ENCODE peak calls at places on chromosomes 5 and 9, in ten cellular contexts. U, P, B, C, F, W, Z, E, A and G are unnamed samples. For H3K4me1, the result is how much of the 10 kb centered on the place peaks cover.

GRCh38 chr9:119375892-119376291 is 6.7 kb upstream of the BRINP1 start:
- DNase-seq in U (no peak), P (no peak), B (no peak), C (peak), F (no peak), W (no peak), Z (no peak), E (no peak), A (no peak), G (no peak)

GRCh38 chr9:87554177-87554940 is 56.7 kb downstream of the DAPK1 start:
- DNase-seq in U (no peak), P (no peak), B (no peak), C (no peak), F (no peak), W (no peak), Z (no peak), E (no peak), A (no peak), G (no peak)

GRCh38 chr5:59356813-59357381 is 536.6 kb downstream of the PDE4D start:
- DNase-seq in U (peak), P (peak), B (peak), C (peak), F (peak), W (peak), Z (no peak), E (peak), A (no peak), G (peak)

GRCh38 chr5:163893301-163893700 is 387.9 kb downstream of the MAT2B start:
- DNase-seq in U (no peak), P (no peak), B (no peak), C (no peak), F (peak), W (no peak), Z (no peak), E (no peak), A (peak), G (no peak)

GRCh38 chr5:82817897-82818676 is 259.1 kb downstream of the TMEM167A start:
- DNase-seq in U (no peak), P (no peak), B (no peak), C (no peak), F (no peak), W (no peak), Z (no peak), E (no peak), A (no peak), G (no peak)

GRCh38 chr5:83764101-83764500 is 43.4 kb upstream of the HAPLN1 start:
- DNase-seq in U (no peak), P (no peak), B (no peak), C (no peak), F (peak), W (no peak), Z (no peak), E (no peak), A (no peak), G (no peak)

GRCh38 chr5:13625616-13626198 is 318.8 kb downstream of the DNAH5 start:
- DNase-seq in U (no peak), P (no peak), B (no peak), C (no peak), F (no peak), W (no peak), Z (no peak), E (no peak), A (peak), G (no peak)

GRCh38 chr9:93678199-93679019 is 102.0 kb downstream of the PHF2 start:
- DNase-seq in U (peak), P (no peak), B (peak), C (no peak), F (no peak), W (peak), Z (no peak), E (peak), A (no peak), G (no peak)

GRCh38 chr9:129763235-129763917 is 10.5 kb upstream of the PTGES start:
- DNase-seq in U (no peak), P (peak), B (no peak), C (no peak), F (peak), W (peak), Z (no peak), E (no peak), A (peak), G (no peak)

GRCh38 chr5:167982-168660 is 23.2 kb upstream of the LRRC14B start:
- DNase-seq in U (no peak), P (peak), B (peak), C (peak), F (peak), W (peak), Z (peak), E (no peak), A (peak), G (no peak)

GRCh38 chr5:98774192-98775046 is 956 bp downstream of the RGMB start:
- DNase-seq in U (peak), P (peak), B (peak), C (peak), F (peak), W (peak), Z (peak), E (peak), A (peak), G (peak)

GRCh38 chr5:98775962-98776687 is 2.7 kb downstream of the RGMB start:
- DNase-seq in U (no peak), P (no peak), B (no peak), C (no peak), F (peak), W (no peak), Z (no peak), E (no peak), A (peak), G (no peak)

GRCh38 chr5:98777295-98777694 is 3.8 kb downstream of the RGMB start:
- DNase-seq in U (no peak), P (no peak), B (no peak), C (no peak), F (no peak), W (no peak), Z (no peak), E (no peak), A (no peak), G (no peak)

GRCh38 chr5:98773464-98774191 is at the start of gene RGMB:
- DNase-seq in U (peak), P (peak), B (peak), C (peak), F (peak), W (peak), Z (peak), E (peak), A (peak), G (peak)

DNA sequence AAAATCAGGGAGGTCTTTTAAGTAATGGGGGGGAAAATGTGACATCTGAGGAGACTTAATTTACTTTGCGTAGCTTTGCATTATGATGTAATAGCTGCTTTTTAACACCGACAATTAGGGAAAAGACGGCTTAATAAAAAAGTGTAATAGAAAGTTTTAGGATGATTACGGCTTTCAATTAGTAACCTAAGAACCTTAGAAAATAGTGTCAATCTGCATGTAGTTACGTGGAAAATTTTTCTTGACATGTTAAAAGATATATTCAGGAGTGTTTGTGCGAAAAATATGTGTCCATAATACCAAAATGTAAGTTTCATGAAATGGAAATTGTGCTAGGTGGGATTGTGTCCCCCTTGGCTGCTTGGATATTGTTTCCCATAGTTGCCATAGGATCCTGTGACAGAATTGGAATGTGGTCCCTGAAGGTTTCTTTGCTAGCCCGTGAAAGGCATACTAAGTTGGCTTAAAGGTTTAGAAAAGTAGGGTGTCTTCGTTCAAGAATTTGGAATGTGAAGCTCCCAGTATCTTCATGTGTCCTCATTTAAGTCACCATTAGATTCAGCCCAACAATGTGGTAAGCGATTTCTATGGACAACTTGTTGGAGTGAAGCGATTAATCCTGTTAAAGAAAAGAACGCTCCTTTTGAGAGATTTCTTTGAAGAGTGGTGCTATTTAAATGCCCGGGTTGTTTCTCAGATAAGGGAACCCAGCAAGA is 1.9 kb downstream of the RGMB start:
- DNase-seq in U (no peak), P (no peak), B (no peak), C (no peak), F (no peak), W (no peak), Z (no peak), E (no peak), A (no peak), G (no peak)
- H3K27ac ChIP-seq in U (peak), P (no peak), B (no peak), C (peak), F (no peak), W (peak), Z (peak), E (no peak), A (peak), G (no peak)

GRCh38 chr5:61408476-61409168 is 76.6 kb downstream of the ZSWIM6 start:
- DNase-seq in U (peak), P (peak), B (peak), C (peak), F (peak), W (peak), Z (peak), E (peak), A (peak), G (peak)
- H3K4me3 ChIP-seq in U (peak), P (peak), B (peak), C (peak), F (peak), W (peak), Z (peak), E (no peak), A (no peak), G (peak)

DNA sequence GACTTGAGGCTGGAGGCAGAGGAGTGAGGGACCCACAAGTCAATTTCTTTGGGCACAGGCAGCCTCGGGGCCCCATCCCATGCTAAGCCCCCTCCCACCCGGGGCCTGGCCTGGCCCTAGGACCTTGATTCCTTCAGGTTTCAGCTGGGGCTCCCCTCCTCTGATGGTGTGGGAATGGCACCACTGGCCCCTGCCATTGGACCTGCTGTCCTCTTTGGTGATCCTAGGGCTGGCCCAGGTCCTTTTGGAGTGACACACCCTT is 10.5 kb downstream of the ERGIC1 start:
- DNase-seq in U (no peak), P (no peak), B (no peak), C (no peak), F (no peak), W (no peak), Z (no peak), E (no peak), A (no peak), G (no peak)
- H3K4me1 ChIP-seq in U (half or more), P (under half), B (under half), C (under half), F (under half), W (under half), Z (under half), E (under half), A (under half), G (under half)

GRCh38 chr5:153050496-153051179 is 439.8 kb upstream of the GRIA1 start:
- DNase-seq in U (no peak), P (no peak), B (no peak), C (no peak), F (no peak), W (no peak), Z (no peak), E (no peak), A (no peak), G (no peak)
- H3K27ac ChIP-seq in U (no peak), P (no peak), B (no peak), C (no peak), F (no peak), W (no peak), Z (no peak), E (no peak), A (no peak), G (no peak)

DNA sequence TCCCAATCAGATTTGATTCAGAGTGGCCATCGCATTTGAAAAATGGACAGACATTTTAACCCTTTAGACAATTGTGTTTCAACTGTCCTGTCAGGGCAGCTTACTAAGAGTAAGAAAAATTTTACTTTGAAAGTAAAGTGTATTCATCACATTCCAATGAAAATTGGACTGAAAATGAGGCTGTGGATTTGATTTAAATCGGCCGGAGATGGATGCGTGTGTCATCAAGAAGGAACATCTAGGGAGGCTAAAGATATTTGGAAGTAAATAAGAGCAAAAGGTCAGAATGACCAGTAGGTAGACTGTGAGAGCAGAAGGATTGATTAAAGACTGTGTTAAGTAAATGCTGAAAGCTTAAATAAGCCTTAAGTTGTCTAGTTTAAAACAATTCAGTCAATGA is 1.5 kb downstream of the ZCCHC7 start:
- DNase-seq in U (no peak), P (no peak), B (no peak), C (no peak), F (no peak), W (no peak), Z (no peak), E (no peak), A (no peak), G (no peak)
- H3K4me3 ChIP-seq in U (no peak), P (peak), B (peak), C (no peak), F (peak), W (no peak), Z (peak), E (no peak), A (no peak), G (peak)

GRCh38 chr5:151106073-151106472 is 25.2 kb upstream of the TNIP1 start:
- DNase-seq in U (no peak), P (no peak), B (no peak), C (no peak), F (no peak), W (no peak), Z (no peak), E (no peak), A (no peak), G (no peak)

GRCh38 chr5:151105561-151105960 is 24.7 kb upstream of the TNIP1 start:
- DNase-seq in U (no peak), P (no peak), B (no peak), C (no peak), F (no peak), W (no peak), Z (no peak), E (no peak), A (no peak), G (no peak)

GRCh38 chr5:151107084-151107483 is 26.2 kb upstream of the TNIP1 start:
- DNase-seq in U (peak), P (no peak), B (no peak), C (no peak), F (no peak), W (no peak), Z (no peak), E (no peak), A (no peak), G (no peak)

GRCh38 chr5:151107738-151108520 is 27.1 kb upstream of the TNIP1 start:
- DNase-seq in U (peak), P (peak), B (no peak), C (no peak), F (peak), W (peak), Z (peak), E (peak), A (peak), G (no peak)

GRCh38 chr5:151106509-151106908 is 25.7 kb upstream of the TNIP1 start:
- DNase-seq in U (no peak), P (no peak), B (no peak), C (no peak), F (no peak), W (no peak), Z (no peak), E (no peak), A (no peak), G (no peak)
- H3K4me1 ChIP-seq in U (half or more), P (under half), B (under half), C (under half), F (under half), W (under half), Z (under half), E (under half), A (under half), G (under half)

GRCh38 chr5:72472031-72472430 is 35.2 kb downstream of the ZNF366 start:
- DNase-seq in U (no peak), P (no peak), B (no peak), C (no peak), F (no peak), W (no peak), Z (no peak), E (no peak), A (no peak), G (no peak)
- H3K27ac ChIP-seq in U (no peak), P (no peak), B (peak), C (no peak), F (no peak), W (no peak), Z (peak), E (no peak), A (no peak), G (no peak)

DNA sequence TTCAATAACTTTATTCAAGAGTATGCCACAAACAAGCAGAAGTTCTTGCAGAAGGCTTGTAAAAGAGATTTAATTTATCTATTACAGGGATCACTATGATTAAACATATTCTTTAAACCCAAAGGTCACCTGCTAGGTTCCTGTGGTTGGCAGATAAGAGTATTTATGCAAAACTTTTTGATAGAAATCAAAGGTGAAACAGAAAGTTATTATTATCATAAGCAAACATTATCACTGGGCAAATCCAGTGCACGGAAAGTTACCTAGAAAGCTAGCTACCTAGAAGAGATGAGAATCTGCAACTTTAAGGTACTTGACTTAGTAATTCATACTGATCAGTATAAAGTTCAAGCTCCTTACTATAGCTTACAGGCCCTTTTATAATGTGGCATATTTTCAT is 3.2 kb downstream of the STARD4 start:
- DNase-seq in U (no peak), P (no peak), B (no peak), C (no peak), F (no peak), W (no peak), Z (no peak), E (no peak), A (no peak), G (peak)
- H3K4me3 ChIP-seq in U (no peak), P (no peak), B (no peak), C (no peak), F (peak), W (no peak), Z (no peak), E (no peak), A (no peak), G (no peak)

DNA sequence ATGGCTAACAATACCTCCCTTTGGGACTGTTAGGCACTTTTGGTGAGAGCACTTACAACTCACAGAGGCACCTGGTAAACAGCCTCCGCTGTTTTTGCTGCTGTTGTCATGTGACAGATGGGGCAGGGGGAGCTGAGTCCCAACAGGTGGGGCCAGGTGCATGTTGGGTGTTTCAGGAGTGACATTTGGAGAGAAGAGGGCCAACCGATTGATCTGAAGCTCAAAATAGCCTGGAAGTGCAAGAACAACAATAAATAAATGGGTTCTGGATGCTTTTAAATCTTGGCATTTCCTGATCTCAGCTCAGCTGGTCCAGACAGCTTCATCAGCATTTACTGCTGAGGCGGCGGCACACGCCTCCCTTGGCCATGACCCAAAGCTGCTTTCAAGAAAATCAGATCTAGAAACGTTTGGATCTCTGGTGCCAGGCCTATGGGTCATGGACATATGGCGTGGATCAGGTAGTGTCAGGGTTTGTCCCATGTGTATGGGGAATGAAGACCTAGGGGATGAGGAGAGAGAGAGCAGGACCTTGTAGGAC is 70.5 kb downstream of the PPARGC1B start:
- DNase-seq in U (no peak), P (no peak), B (no peak), C (no peak), F (no peak), W (no peak), Z (no peak), E (no peak), A (no peak), G (no peak)
- H3K4me1 ChIP-seq in U (half or more), P (half or more), B (under half), C (under half), F (half or more), W (under half), Z (under half), E (under half), A (under half), G (under half)